ENCODE peak calls at places on chromosomes 7 and 10, in ten cellular contexts. T, Q, B, L, G, A, O, I, U and E are unnamed samples. For H3K36me3, the result is how much of the 10 kb centered on the place peaks cover.

GRCh38 chr7:17781491-17782215 is 158.6 kb downstream of the SNX13 start:
- DNase-seq in T (no peak), Q (peak), B (no peak), L (no peak), G (no peak), A (no peak), O (no peak), I (peak), U (no peak), E (no peak)

GRCh38 chr7:158812684-158813083 is 16.6 kb downstream of the ESYT2 start:
- DNase-seq in T (peak), Q (no peak), B (peak), L (no peak), G (no peak), A (no peak), O (no peak), I (no peak), U (no peak), E (peak)

GRCh38 chr10:81179324-81179723 is 641.6 kb downstream of the SH2D4B start:
- DNase-seq in T (peak), Q (no peak), B (no peak), L (no peak), G (no peak), A (no peak), O (no peak), I (no peak), U (no peak), E (no peak)

GRCh38 chr10:21969326-21970287 is 33.9 kb downstream of the DNAJC1 start:
- DNase-seq in T (no peak), Q (peak), B (no peak), L (no peak), G (no peak), A (no peak), O (no peak), I (peak), U (no peak), E (no peak)

GRCh38 chr7:22688034-22688433 is 39.0 kb upstream of the IL6 start:
- DNase-seq in T (no peak), Q (no peak), B (no peak), L (no peak), G (no peak), A (no peak), O (no peak), I (no peak), U (no peak), E (no peak)

GRCh38 chr10:79347894-79348639 is 798 bp downstream of the PPIF start:
- DNase-seq in T (peak), Q (peak), B (peak), L (no peak), G (no peak), A (peak), O (peak), I (peak), U (no peak), E (peak)

GRCh38 chr10:121033371-121033770 is 182.2 kb downstream of the WDR11 start:
- DNase-seq in T (no peak), Q (no peak), B (no peak), L (no peak), G (no peak), A (no peak), O (no peak), I (no peak), U (no peak), E (no peak)

GRCh38 chr7:28840515-28841125 is 117.5 kb downstream of the TRIL start:
- DNase-seq in T (no peak), Q (no peak), B (no peak), L (no peak), G (no peak), A (no peak), O (no peak), I (peak), U (no peak), E (no peak)

GRCh38 chr10:102398172-102399020 is 2.9 kb downstream of the NFKB2 start:
- DNase-seq in T (no peak), Q (no peak), B (no peak), L (no peak), G (no peak), A (no peak), O (no peak), I (no peak), U (no peak), E (no peak)

GRCh38 chr7:77696643-77697534 is 630 bp downstream of the RSBN1L start:
- DNase-seq in T (peak), Q (peak), B (peak), L (no peak), G (no peak), A (peak), O (peak), I (peak), U (peak), E (peak)

GRCh38 chr10:61280303-61280702 is 172.9 kb downstream of the TMEM26 start:
- DNase-seq in T (no peak), Q (peak), B (no peak), L (no peak), G (no peak), A (no peak), O (no peak), I (peak), U (no peak), E (no peak)

GRCh38 chr7:46210467-46210866 is 289.4 kb upstream of the IGFBP3 start:
- DNase-seq in T (no peak), Q (peak), B (no peak), L (no peak), G (no peak), A (no peak), O (no peak), I (peak), U (no peak), E (no peak)

GRCh38 chr10:70738425-70739121 is 46.6 kb downstream of the TBATA start:
- DNase-seq in T (no peak), Q (no peak), B (no peak), L (no peak), G (no peak), A (no peak), O (peak), I (no peak), U (no peak), E (no peak)

GRCh38 chr7:94997547-94997946 is 90.2 kb downstream of the PPP1R9A start:
- DNase-seq in T (no peak), Q (no peak), B (no peak), L (no peak), G (no peak), A (no peak), O (no peak), I (no peak), U (no peak), E (no peak)

GRCh38 chr7:10618934-10619333 is 354.7 kb upstream of the PHF14 start:
- DNase-seq in T (no peak), Q (no peak), B (no peak), L (no peak), G (no peak), A (no peak), O (no peak), I (no peak), U (peak), E (no peak)

GRCh38 chr10:55280696-55281095 is 479.7 kb upstream of the PCDH15 start:
- DNase-seq in T (no peak), Q (no peak), B (no peak), L (no peak), G (no peak), A (no peak), O (no peak), I (no peak), U (no peak), E (no peak)

GRCh38 chr10:47082055-47082784 is 171.0 kb downstream of the PTPN20 start:
- DNase-seq in T (no peak), Q (no peak), B (no peak), L (no peak), G (no peak), A (no peak), O (no peak), I (no peak), U (no peak), E (no peak)

GRCh38 chr7:13111230-13111629 is 423.8 kb downstream of the ARL4A start:
- DNase-seq in T (no peak), Q (peak), B (no peak), L (no peak), G (no peak), A (no peak), O (no peak), I (peak), U (no peak), E (no peak)

GRCh38 chr10:76080406-76080805 is 649.0 kb downstream of the LRMDA start:
- DNase-seq in T (no peak), Q (peak), B (no peak), L (no peak), G (peak), A (no peak), O (no peak), I (peak), U (no peak), E (no peak)

GRCh38 chr10:24097771-24098207 is 111.1 kb upstream of the KIAA1217 start:
- DNase-seq in T (peak), Q (no peak), B (no peak), L (no peak), G (no peak), A (no peak), O (no peak), I (no peak), U (no peak), E (no peak)

GRCh38 chr10:68982389-68982788 is 6.2 kb upstream of the KIFBP start:
- DNase-seq in T (no peak), Q (no peak), B (no peak), L (no peak), G (no peak), A (no peak), O (no peak), I (no peak), U (no peak), E (no peak)
- H3K36me3 ChIP-seq in T (half or more), Q (under half), B (under half), L (under half), G (under half), A (half or more), O (half or more), I (half or more), U (under half), E (half or more)

GRCh38 chr7:50068850-50069551 is 24.0 kb downstream of the ZPBP start:
- DNase-seq in T (peak), Q (no peak), B (peak), L (no peak), G (no peak), A (no peak), O (no peak), I (peak), U (no peak), E (peak)

GRCh38 chr7:50073093-50073492 is 20.0 kb downstream of the ZPBP start:
- DNase-seq in T (no peak), Q (no peak), B (no peak), L (no peak), G (no peak), A (no peak), O (no peak), I (no peak), U (no peak), E (no peak)

GRCh38 chr7:50069613-50070012 is 23.4 kb downstream of the ZPBP start:
- DNase-seq in T (peak), Q (no peak), B (peak), L (no peak), G (no peak), A (no peak), O (no peak), I (peak), U (no peak), E (no peak)

GRCh38 chr7:50068026-50068425 is 25.0 kb downstream of the ZPBP start:
- DNase-seq in T (no peak), Q (no peak), B (peak), L (no peak), G (no peak), A (no peak), O (peak), I (peak), U (no peak), E (peak)
- H3K4me3 ChIP-seq in T (no peak), Q (no peak), B (peak), L (peak), G (no peak), A (peak), O (no peak), I (peak), U (no peak), E (peak)

GRCh38 chr10:131994435-131994834 is 12.7 kb upstream of the BNIP3 start:
- DNase-seq in T (no peak), Q (no peak), B (no peak), L (no peak), G (no peak), A (no peak), O (no peak), I (no peak), U (no peak), E (no peak)
- H3K36me3 ChIP-seq in T (under half), Q (under half), B (under half), L (under half), G (under half), A (under half), O (under half), I (under half), U (under half), E (under half)

GRCh38 chr7:99372275-99373085 is 2.0 kb upstream of the ARPC1B start:
- DNase-seq in T (no peak), Q (peak), B (no peak), L (no peak), G (no peak), A (no peak), O (no peak), I (peak), U (no peak), E (no peak)
- H3K4me3 ChIP-seq in T (no peak), Q (no peak), B (no peak), L (no peak), G (no peak), A (no peak), O (no peak), I (no peak), U (no peak), E (no peak)

GRCh38 chr10:819816-820215 is 111.7 kb downstream of the LARP4B start:
- DNase-seq in T (no peak), Q (no peak), B (no peak), L (no peak), G (no peak), A (no peak), O (no peak), I (no peak), U (no peak), E (no peak)
- H3K36me3 ChIP-seq in T (half or more), Q (half or more), B (half or more), L (under half), G (half or more), A (half or more), O (half or more), I (half or more), U (half or more), E (half or more)

GRCh38 chr7:19106308-19107141 is 10.9 kb downstream of the TWIST1 start:
- DNase-seq in T (peak), Q (no peak), B (no peak), L (no peak), G (no peak), A (no peak), O (no peak), I (peak), U (peak), E (no peak)
- H3K4me3 ChIP-seq in T (peak), Q (peak), B (no peak), L (peak), G (peak), A (peak), O (no peak), I (peak), U (no peak), E (no peak)